ENCODE peak calls at places on chromosomes 4 and X, in four cellular contexts. G is tibial nerve, V is endothelial cell of umbilical vein, A is GM12892. F is an unnamed sample.

GRCh38 chrX:97806238-97806637 is 922.5 kb downstream of the RPA4 start:
- DNase-seq in G (no peak), V (no peak), A (no peak), F (no peak)

GRCh38 chr4:38512840-38513239 is 151.2 kb upstream of the KLF3 start:
- DNase-seq in V (no peak), G (no peak), A (no peak), F (no peak)

GRCh38 chr4:15569746-15570145 is 85.4 kb downstream of the FBXL5 start:
- DNase-seq in V (no peak), G (no peak), A (no peak), F (no peak)

GRCh38 chr4:137768196-137768595 is 235.9 kb upstream of the PCDH18 start:
- DNase-seq in A (no peak), V (peak), G (no peak), F (no peak)

GRCh38 chr4:950136-951020 is 18.1 kb downstream of the TMEM175 start:
- DNase-seq in A (peak), V (no peak), G (no peak), F (no peak)

GRCh38 chr4:34861661-34862060 is 1382.7 kb downstream of the ARAP2 start:
- DNase-seq in A (no peak), V (no peak), G (no peak), F (no peak)

GRCh38 chrX:63744850-63745249 is 40.2 kb downstream of the ARHGEF9 start:
- DNase-seq in V (no peak), G (no peak), A (no peak), F (no peak)

GRCh38 chr4:41887821-41888699 is 47.2 kb upstream of the TMEM33 start:
- DNase-seq in V (peak), A (no peak), G (no peak), F (no peak)

GRCh38 chr4:110682311-110682710 is 59.4 kb upstream of the PITX2 start:
- DNase-seq in G (no peak), V (no peak), A (no peak), F (no peak)

GRCh38 chr4:76459291-76459723 is 24.3 kb downstream of the SHROOM3 start:
- DNase-seq in A (no peak), G (no peak), V (peak), F (no peak)

GRCh38 chr4:7806080-7806630 is 133.5 kb downstream of the AFAP1 start:
- DNase-seq in G (peak), V (peak), A (no peak), F (no peak)

GRCh38 chr4:93814722-93815121 is 13.8 kb upstream of the ATOH1 start:
- DNase-seq in V (no peak), A (no peak), G (no peak), F (no peak)

GRCh38 chr4:57655342-57655741 is 545.2 kb upstream of the IGFBP7 start:
- DNase-seq in A (no peak), G (no peak), V (no peak), F (no peak)

GRCh38 chr4:66562276-66562806 is 892.1 kb upstream of the EPHA5 start:
- DNase-seq in G (no peak), V (no peak), A (no peak), F (no peak)

GRCh38 chr4:84750260-84750955 is 167.5 kb downstream of the CDS1 start:
- DNase-seq in G (no peak), V (peak), A (no peak), F (no peak)

GRCh38 chrX:133658244-133658911 is 243.1 kb upstream of the GPC4 start:
- DNase-seq in G (no peak), V (no peak), A (no peak), F (no peak)

GRCh38 chr4:151671541-151672059 is 89.2 kb downstream of the GATB start:
- DNase-seq in V (no peak), G (no peak), A (no peak), F (no peak)

GRCh38 chrX:10230222-10230621 is 73.4 kb downstream of the CLCN4 start:
- DNase-seq in V (no peak), A (no peak), G (no peak), F (no peak)

GRCh38 chrX:154486396-154487207 is at the start of gene UBL4A:
- DNase-seq in A (peak), V (peak), G (no peak), F (peak)

GRCh38 chr4:26525136-26525535 is 34.9 kb upstream of the CCKAR start:
- DNase-seq in A (no peak), G (no peak), V (no peak), F (no peak)

GRCh38 chrX:82141942-82142341 is 940.0 kb downstream of the SH3BGRL start:
- DNase-seq in A (no peak), V (no peak), G (no peak), F (no peak)

GRCh38 chr4:123386608-123387007 is 10.0 kb upstream of the SPRY1 start:
- DNase-seq in G (no peak), A (no peak), V (peak), F (no peak)

GRCh38 chr4:23906839-23907238 is 17.0 kb upstream of the PPARGC1A start:
- DNase-seq in A (no peak), V (no peak), G (no peak), F (no peak)

GRCh38 chrX:102067966-102068723 is 57.3 kb upstream of the TCEAL2 start:
- DNase-seq in V (peak), G (no peak), A (no peak), F (no peak)

GRCh38 chrX:11965436-11965835 is 172.8 kb upstream of the FRMPD4 start:
- DNase-seq in G (no peak), A (no peak), V (peak), F (no peak)

GRCh38 chrX:152637649-152638442 is at the start of gene GABRQ:
- DNase-seq in A (no peak), G (no peak), V (peak), F (no peak)

GRCh38 chr4:20622701-20623100 is 77.6 kb upstream of the PACRGL start:
- DNase-seq in A (no peak), G (no peak), V (no peak), F (no peak)

GRCh38 chrX:12372111-12372510 is 233.8 kb downstream of the FRMPD4 start:
- DNase-seq in G (no peak), V (no peak), A (no peak), F (no peak)

GRCh38 chr4:21544410-21544809 is 404.2 kb downstream of the KCNIP4 start:
- DNase-seq in G (no peak), A (no peak), V (no peak), F (no peak)

GRCh38 chrX:6732101-6732500 is 197.2 kb upstream of the VCX3A start:
- DNase-seq in A (no peak), V (no peak), G (no peak), F (no peak)

GRCh38 chr4:40247350-40247749 is 50.5 kb downstream of the RHOH start:
- DNase-seq in G (no peak), A (no peak), V (no peak), F (no peak)

DNA sequence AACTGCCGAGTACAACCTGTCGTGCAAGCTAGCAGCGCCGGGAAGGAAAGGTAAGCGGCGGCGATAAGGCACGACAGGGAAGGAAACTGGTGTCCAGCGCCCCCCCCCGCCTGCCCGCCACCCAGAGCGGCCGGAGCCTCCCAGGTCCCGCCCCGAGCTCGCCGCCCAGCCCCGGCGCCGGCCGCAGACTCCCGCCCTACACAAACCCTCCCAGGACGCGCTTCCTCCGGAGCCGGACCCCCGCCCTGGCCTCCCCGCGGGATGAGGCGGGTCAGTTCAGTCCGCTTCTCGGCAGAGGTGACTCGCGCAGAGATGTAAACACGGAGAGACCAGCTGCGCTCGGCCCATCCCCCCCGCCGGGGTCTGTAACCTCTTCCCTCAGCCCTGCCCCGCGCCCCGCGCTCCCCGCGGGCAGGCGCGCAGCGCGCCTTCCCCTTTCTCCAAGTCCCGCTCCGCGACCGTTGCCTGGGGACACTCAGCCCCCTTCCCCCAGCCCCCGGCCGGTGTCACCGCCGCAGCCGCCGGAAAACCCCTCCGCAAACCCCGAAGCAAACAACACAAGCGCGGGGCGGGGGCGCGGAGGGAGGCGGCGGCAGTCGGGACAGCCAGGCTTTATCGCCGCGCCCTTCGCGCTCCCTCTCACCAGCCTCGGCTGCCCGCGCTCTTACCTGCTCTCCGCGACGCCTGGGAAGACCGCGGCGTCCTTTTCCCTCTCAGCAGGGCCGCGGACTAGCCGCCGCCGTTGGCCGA is 544 bp downstream of the ELF2 start:
- DNase-seq in A (peak), V (peak), G (peak), F (peak)
- TF ChIP-seq POLR2A in A (no peak), V (peak), G (peak), F (no peak)

DNA sequence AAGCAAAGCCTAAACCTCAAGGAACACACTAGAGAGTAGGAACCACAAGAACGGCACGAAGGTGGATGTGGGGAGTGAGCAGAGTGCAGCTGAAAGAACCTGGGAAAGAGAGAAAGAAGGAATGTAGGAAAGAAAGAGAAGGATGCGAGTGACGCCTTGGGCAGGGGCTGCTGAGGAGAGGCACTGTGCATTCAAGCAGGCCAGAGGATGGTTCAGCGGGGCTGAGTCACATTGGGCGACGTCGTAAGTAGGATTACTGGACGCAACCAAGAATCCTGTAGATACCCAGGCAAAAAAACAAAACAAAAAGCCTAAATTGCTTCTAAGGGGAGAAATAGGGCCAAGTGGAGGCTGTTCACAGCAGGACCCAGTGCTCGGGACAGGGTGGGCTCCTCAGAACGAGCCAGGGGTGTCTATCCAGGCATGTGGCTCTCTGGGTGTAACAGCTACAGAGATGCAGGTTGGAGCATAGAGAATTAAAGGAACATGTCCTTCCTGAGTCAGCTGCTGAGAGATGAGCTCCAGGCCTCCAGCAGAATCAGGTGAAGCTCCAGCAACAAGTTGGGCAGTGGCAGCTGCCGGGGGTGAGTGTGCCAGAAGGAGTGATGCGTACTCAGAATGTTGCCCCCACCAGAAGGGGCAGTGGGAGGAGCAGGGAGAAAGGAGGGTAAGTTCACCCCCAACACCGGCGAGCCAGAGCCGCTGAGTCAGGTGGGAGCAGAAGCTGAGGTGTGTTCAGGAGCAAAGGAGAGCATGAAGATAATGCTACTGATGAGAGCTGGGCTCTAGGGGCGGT is 38.6 kb downstream of the NELFA start:
- DNase-seq in A (no peak), G (no peak), V (no peak), F (no peak)
- TF ChIP-seq POLR2A in A (no peak), G (no peak), V (no peak), F (no peak)

DNA sequence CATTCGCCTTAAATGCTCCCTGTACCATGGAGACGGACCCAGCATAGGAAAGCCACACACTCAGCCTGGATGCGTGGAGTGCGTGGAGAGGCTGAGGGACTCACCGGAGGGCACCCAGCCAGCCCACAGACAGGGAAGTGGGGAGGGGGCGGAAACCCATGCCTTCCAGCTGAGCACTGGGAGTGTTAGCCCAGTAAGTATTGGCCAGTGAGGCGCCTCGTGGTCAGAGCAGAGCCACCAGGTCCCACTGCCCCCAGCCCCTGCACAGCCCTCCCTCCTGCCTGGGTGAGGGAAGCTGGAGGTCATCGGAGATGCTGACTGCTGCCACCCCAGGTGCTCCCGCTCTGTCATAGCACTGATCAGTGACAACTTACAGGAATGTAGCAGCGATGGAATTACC is 15.3 kb downstream of the SUPT20HL1 start:
- DNase-seq in A (no peak), G (no peak), V (no peak), F (no peak)
- TF ChIP-seq POLR2A in A (no peak), G (no peak), V (no peak), F (no peak)

GRCh38 chr4:140153744-140154571 is at the start of gene MAML3:
- DNase-seq in V (peak), A (peak), G (peak), F (peak)

GRCh38 chr4:140151700-140152014 is 2.3 kb downstream of the MAML3 start:
- DNase-seq in V (peak), G (peak), A (no peak), F (peak)

GRCh38 chr4:140152015-140152703 is 1.8 kb downstream of the MAML3 start:
- DNase-seq in V (no peak), A (peak), G (peak), F (peak)

GRCh38 chr4:140153419-140153743 is 603 bp downstream of the MAML3 start:
- DNase-seq in V (no peak), A (no peak), G (no peak), F (no peak)

DNA sequence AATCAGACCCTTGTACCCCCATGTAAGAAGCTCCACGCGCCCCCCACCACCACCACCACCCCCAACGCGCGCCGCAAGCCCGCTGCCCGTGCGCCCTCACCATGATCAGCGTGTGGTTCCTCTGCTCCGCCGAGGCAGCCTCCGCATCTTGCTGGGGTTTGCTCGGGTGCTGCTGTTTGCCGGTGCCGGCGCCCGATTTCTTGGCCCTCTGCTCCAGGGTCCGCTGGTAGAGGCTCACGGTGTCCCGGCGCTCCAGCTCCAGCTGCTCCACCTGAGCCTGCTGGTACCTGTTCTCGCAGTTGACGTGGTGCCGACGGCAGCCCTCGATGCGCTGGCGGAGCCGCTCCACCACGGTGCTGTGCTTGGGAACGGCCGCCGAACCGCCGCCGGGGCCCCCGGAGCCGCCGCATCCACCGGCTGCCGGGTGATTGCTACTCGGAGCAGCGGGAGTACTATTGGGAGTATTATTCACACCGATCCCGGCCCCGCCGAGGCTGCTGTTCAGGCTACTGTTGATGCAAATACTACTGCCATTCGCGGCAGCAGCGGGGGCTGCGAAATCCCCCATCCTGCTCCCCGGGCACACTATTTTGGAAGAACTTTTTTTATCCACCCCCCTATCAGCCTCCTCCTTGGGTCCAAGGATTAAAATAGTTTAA is 1.1 kb downstream of the MAML3 start:
- DNase-seq in A (peak), G (peak), V (peak), F (peak)
- TF ChIP-seq POLR2A in A (no peak), G (no peak), V (no peak), F (no peak)